ENCODE peak calls at places on chromosomes 5 and 9, in four cellular contexts. F is H1, D is K562, M is HepG2. Q is an unnamed sample.

GRCh38 chr5:28729067-28729466 is 1690.7 kb upstream of the CDH9 start:
- DNase-seq in F (no peak), D (no peak), M (no peak), Q (no peak)

GRCh38 chr5:65907138-65907537 is 19.2 kb upstream of the ERBIN start:
- DNase-seq in F (no peak), D (no peak), M (no peak), Q (no peak)

GRCh38 chr9:16315720-16316119 is 554.8 kb downstream of the BNC2 start:
- DNase-seq in F (no peak), D (no peak), M (no peak), Q (no peak)

GRCh38 chr5:123429993-123430392 is 6.8 kb upstream of the CEP120 start:
- DNase-seq in F (no peak), D (no peak), M (peak; percentile 44), Q (no peak)

GRCh38 chr5:89241186-89241585 is 358.2 kb upstream of the MEF2C start:
- DNase-seq in F (no peak), D (no peak), M (no peak), Q (no peak)

GRCh38 chr9:136942881-136943230 is 1.7 kb downstream of the FBXW5 start:
- DNase-seq in F (no peak), D (no peak), M (no peak), Q (no peak)

GRCh38 chr5:123485275-123485674 is 26.7 kb upstream of the CSNK1G3 start:
- DNase-seq in F (no peak), D (no peak), M (no peak), Q (no peak)

GRCh38 chr9:19239955-19240354 is 9.5 kb downstream of the DENND4C start:
- DNase-seq in F (no peak), D (no peak), M (peak; percentile 44), Q (no peak)

GRCh38 chr5:150642567-150642927 is 2.1 kb downstream of the SYNPO start:
- DNase-seq in F (no peak), D (no peak), M (peak; percentile 63), Q (no peak)

GRCh38 chr5:41960481-41960880 is 35.4 kb downstream of the FBXO4 start:
- DNase-seq in F (no peak), D (no peak), M (no peak), Q (no peak)

GRCh38 chr5:33894566-33894965 is 2.8 kb upstream of the ADAMTS12 start:
- DNase-seq in F (no peak), D (no peak), M (no peak), Q (no peak)

GRCh38 chr5:140408750-140409241 is 7.2 kb downstream of the ANKHD1 start:
- DNase-seq in F (peak; percentile 32), D (no peak), M (no peak), Q (no peak)

GRCh38 chr5:100595152-100595811 is 60.1 kb downstream of the FAM174A start:
- DNase-seq in F (no peak), D (no peak), M (peak; percentile 53), Q (no peak)

GRCh38 chr5:99138911-99139310 is 210.1 kb upstream of the CHD1 start:
- DNase-seq in F (no peak), D (no peak), M (no peak), Q (no peak)

GRCh38 chr9:85151247-85151646 is 481.7 kb downstream of the NTRK2 start:
- DNase-seq in F (no peak), D (no peak), M (no peak), Q (no peak)

GRCh38 chr9:83198336-83198735 is 135.4 kb upstream of the RASEF start:
- DNase-seq in F (no peak), D (no peak), M (no peak), Q (no peak)

GRCh38 chr5:56129288-56129687 is 103.8 kb downstream of the ANKRD55 start:
- DNase-seq in F (no peak), D (no peak), M (no peak), Q (no peak)

GRCh38 chr9:3916420-3916819 is 383.4 kb downstream of the GLIS3 start:
- DNase-seq in F (no peak), D (no peak), M (no peak), Q (no peak)

GRCh38 chr5:23314827-23315226 is 192.6 kb upstream of the PRDM9 start:
- DNase-seq in F (no peak), D (no peak), M (no peak), Q (no peak)

GRCh38 chr5:138725885-138726457 is 27.3 kb upstream of the CTNNA1 start:
- DNase-seq in F (no peak), D (no peak), M (peak; percentile 90), Q (no peak)

GRCh38 chr9:116149844-116150243 is 3.7 kb upstream of the PAPPA start:
- DNase-seq in F (peak; percentile 75), D (peak; percentile 32), M (no peak), Q (no peak)

GRCh38 chr9:33843312-33843950 is 26.5 kb downstream of the UBE2R2 start:
- DNase-seq in F (no peak), D (no peak), M (no peak), Q (no peak)

GRCh38 chr9:34976441-34976840 is 13.1 kb upstream of the DNAJB5 start:
- DNase-seq in F (no peak), D (no peak), M (no peak), Q (no peak)

GRCh38 chr5:137649228-137649890 is 86.5 kb downstream of the KLHL3 start:
- DNase-seq in F (no peak), D (no peak), M (no peak), Q (no peak)

GRCh38 chr9:134443169-134444039 is 117.1 kb downstream of the RXRA start:
- DNase-seq in F (peak; percentile 87), D (peak; percentile 90), M (peak; percentile 71), Q (peak; percentile 37)

GRCh38 chr5:43315262-43315661 is 2.0 kb upstream of the HMGCS1 start:
- DNase-seq in F (no peak), D (no peak), M (no peak), Q (no peak)

GRCh38 chr5:147918101-147918500 is 11.8 kb upstream of the C5orf46 start:
- DNase-seq in F (no peak), D (no peak), M (no peak), Q (no peak)
- TF ChIP-seq HDAC6 in F (no peak), D (no peak), M (no peak), Q (no peak)

GRCh38 chr5:127705120-127705892 is 2.1 kb downstream of the CCDC192 start:
- DNase-seq in F (no peak), D (peak; percentile 17), M (no peak), Q (no peak)
- TF ChIP-seq HDAC6 in F (no peak), D (no peak), M (no peak), Q (no peak)

GRCh38 chr9:135775911-135776310 is 73.9 kb downstream of the KCNT1 start:
- DNase-seq in F (no peak), D (no peak), M (no peak), Q (no peak)

GRCh38 chr9:135773094-135773493 is 71.1 kb downstream of the KCNT1 start:
- DNase-seq in F (no peak), D (no peak), M (no peak), Q (no peak)

GRCh38 chr9:135773677-135774238 is 71.8 kb downstream of the KCNT1 start:
- DNase-seq in F (no peak), D (no peak), M (no peak), Q (no peak)

GRCh38 chr9:135774794-135775525 is 73.0 kb downstream of the KCNT1 start:
- DNase-seq in F (no peak), D (no peak), M (no peak), Q (no peak)

GRCh38 chr9:135774239-135774747 is 72.3 kb downstream of the KCNT1 start:
- DNase-seq in F (no peak), D (no peak), M (no peak), Q (no peak)
- TF ChIP-seq HDAC6 in F (no peak), D (no peak), M (no peak), Q (no peak)

DNA sequence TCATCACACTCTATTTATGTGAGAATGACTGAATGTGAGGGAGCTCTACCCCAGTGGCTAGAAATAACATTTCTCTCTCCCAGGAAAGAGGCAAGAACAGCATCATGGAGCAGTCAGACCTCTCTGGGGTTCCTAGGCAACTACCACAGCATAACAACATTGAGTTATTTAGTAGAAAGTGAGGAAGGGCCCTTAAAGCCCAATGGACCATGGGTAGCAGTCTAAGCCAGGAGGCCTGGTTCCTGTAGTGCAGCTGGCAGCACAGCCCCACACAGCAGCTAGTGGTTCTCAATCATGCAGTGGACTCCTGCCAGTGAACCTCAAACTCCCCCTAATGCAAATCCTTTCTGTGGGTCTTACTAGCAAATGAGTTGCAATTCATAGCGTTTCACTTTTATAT is 55.3 kb downstream of the SPEF2 start:
- DNase-seq in F (no peak), D (no peak), M (no peak), Q (no peak)
- TF ChIP-seq HDAC6 in F (no peak), D (no peak), M (no peak), Q (no peak)

DNA sequence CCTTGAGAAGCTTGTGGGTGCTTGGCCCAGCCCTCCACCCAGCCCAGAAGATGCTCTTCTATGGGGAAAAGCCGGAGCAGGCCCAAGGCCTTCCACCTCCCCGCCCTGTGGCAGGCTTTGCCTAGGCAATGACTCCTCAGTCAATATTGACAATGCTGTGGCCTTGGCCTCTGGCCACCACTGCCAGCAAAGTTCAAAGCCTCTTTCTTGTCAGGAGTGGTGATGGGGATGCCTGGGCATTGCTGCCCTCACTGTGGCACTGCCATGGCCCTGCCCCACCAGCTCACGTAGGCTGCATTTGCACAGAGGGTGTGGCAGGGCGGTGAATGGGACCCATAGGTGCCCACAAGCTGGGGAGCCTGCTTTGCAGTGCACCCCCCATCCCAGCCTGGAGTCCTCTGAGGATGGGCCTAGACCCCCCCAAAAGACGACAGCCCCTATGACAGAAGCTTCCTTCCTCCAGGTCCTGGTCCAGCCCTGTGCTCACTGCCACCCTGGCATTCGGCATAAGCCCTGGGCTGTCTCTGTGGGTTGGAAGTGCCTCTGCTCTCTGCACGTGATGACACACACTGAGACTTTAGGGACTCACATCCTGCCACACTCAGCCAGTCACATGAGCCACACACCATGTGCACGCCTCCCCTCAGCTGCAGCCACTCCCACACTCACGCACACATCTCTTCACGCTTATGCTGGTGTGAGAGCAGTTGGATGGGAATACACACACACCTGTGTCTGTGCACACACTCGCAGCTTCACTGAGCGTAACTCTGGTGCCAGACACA is 31.1 kb downstream of the MORN5 start:
- DNase-seq in F (no peak), D (no peak), M (peak; percentile 52), Q (no peak)
- TF ChIP-seq HDAC6 in F (no peak), D (no peak), M (no peak), Q (no peak)

GRCh38 chr9:69579749-69580581 is 92.2 kb downstream of the APBA1 start:
- DNase-seq in F (no peak), D (no peak), M (peak; percentile 8), Q (no peak)
- TF ChIP-seq HDAC6 in F (no peak), D (no peak), M (no peak), Q (no peak)

DNA sequence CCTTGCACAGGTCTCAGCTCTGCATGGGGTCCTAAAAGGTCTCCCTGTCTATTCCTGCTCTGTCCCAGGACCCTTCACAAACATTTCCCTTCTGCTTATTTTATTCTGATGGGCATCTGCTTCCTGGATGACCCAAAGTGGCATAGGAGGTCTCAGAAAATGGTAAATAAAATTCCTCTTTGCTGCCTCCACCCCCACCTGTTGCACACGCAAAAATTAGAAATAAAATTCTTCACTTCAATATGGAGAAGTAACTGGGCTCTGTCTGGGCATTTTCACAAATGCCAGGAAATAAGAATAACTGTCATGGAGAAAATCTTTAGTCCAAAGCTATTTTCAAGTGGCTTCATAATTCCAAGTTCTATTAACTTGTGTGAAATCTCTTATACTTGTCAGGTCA is 106.6 kb upstream of the MAP1B start:
- DNase-seq in F (no peak), D (no peak), M (no peak), Q (no peak)
- TF ChIP-seq HDAC6 in F (no peak), D (no peak), M (no peak), Q (no peak)

Q was measured in GM12878.